ENCODE peak calls at places on chromosomes 3 and 15, in four cellular contexts. B, C, V and N are unnamed samples.

GRCh38 chr3:139444446-139444845 is 31.9 kb downstream of the RBP2 start:
- DNase-seq in C (no peak), V (no peak), B (no peak), N (no peak)

GRCh38 chr3:32443471-32443870 is 51.8 kb downstream of the CMTM7 start:
- DNase-seq in B (no peak), V (no peak), C (no peak), N (peak)

GRCh38 chr15:99059010-99059981 is 45.6 kb upstream of the SYNM start:
- DNase-seq in C (peak), B (peak), V (peak), N (peak)

GRCh38 chr3:24254649-24255048 is 240.0 kb downstream of the THRB start:
- DNase-seq in B (no peak), V (no peak), C (no peak), N (no peak)

GRCh38 chr15:78837543-78837942 is 26.3 kb upstream of the ADAMTS7 start:
- DNase-seq in C (no peak), B (no peak), V (no peak), N (no peak)

GRCh38 chr15:29770796-29771195 is 51.5 kb downstream of the TJP1 start:
- DNase-seq in C (no peak), V (no peak), B (no peak), N (no peak)

GRCh38 chr3:94234177-94234788 is 171.4 kb downstream of the NSUN3 start:
- DNase-seq in C (peak), V (peak), B (peak), N (peak)

GRCh38 chr15:35547775-35548364 is 1.9 kb upstream of the DPH6 start:
- DNase-seq in V (no peak), C (no peak), B (no peak), N (no peak)

GRCh38 chr3:138434875-138435772 is 708 bp downstream of the ESYT3 start:
- DNase-seq in C (peak), V (no peak), B (no peak), N (no peak)

GRCh38 chr3:62378329-62378789 is 5.0 kb upstream of the FEZF2 start:
- DNase-seq in C (peak), V (no peak), B (no peak), N (no peak)

GRCh38 chr3:136802481-136802996 is 16.4 kb upstream of the SLC35G2 start:
- DNase-seq in V (no peak), C (no peak), B (no peak), N (peak)

GRCh38 chr15:33234019-33234418 is 39.5 kb upstream of the FMN1 start:
- DNase-seq in B (peak), C (peak), V (no peak), N (peak)

GRCh38 chr3:136898954-136899353 is 36.9 kb downstream of the NCK1 start:
- DNase-seq in V (no peak), B (no peak), C (no peak), N (no peak)

GRCh38 chr15:67413770-67414429 is 107.0 kb upstream of the C15orf61 start:
- DNase-seq in V (no peak), C (no peak), B (peak), N (peak)

GRCh38 chr15:57611938-57612337 is 20.2 kb downstream of the MYZAP start:
- DNase-seq in B (peak), V (no peak), C (peak), N (peak)
- TF ChIP-seq ELF1 in B (no peak), V (no peak), C (no peak), N (no peak)

GRCh38 chr3:119293761-119294401 is at the start of gene ARHGAP31:
- DNase-seq in B (peak), C (peak), V (peak), N (no peak)

GRCh38 chr3:119293105-119293683 is 989 bp upstream of the ARHGAP31 start:
- DNase-seq in V (no peak), C (no peak), B (no peak), N (no peak)

GRCh38 chr3:119294889-119295769 is 946 bp downstream of the ARHGAP31 start:
- DNase-seq in V (no peak), C (peak), B (no peak), N (no peak)

GRCh38 chr3:119295816-119296484 is 1.8 kb downstream of the ARHGAP31 start:
- DNase-seq in C (no peak), B (no peak), V (no peak), N (no peak)

GRCh38 chr3:119294402-119294888 is 262 bp downstream of the ARHGAP31 start:
- DNase-seq in B (no peak), V (no peak), C (no peak), N (no peak)
- TF ChIP-seq ELF1 in B (no peak), V (no peak), C (no peak), N (no peak)

GRCh38 chr3:64878372-64878771 is 190.6 kb upstream of the ADAMTS9 start:
- DNase-seq in V (no peak), C (no peak), B (no peak), N (no peak)

GRCh38 chr3:64872385-64872784 is 184.6 kb upstream of the ADAMTS9 start:
- DNase-seq in B (no peak), C (no peak), V (no peak), N (no peak)

GRCh38 chr3:64871955-64872354 is 184.2 kb upstream of the ADAMTS9 start:
- DNase-seq in V (no peak), C (no peak), B (no peak), N (no peak)

GRCh38 chr3:64871237-64871636 is 183.4 kb upstream of the ADAMTS9 start:
- DNase-seq in C (no peak), V (no peak), B (no peak), N (no peak)

DNA sequence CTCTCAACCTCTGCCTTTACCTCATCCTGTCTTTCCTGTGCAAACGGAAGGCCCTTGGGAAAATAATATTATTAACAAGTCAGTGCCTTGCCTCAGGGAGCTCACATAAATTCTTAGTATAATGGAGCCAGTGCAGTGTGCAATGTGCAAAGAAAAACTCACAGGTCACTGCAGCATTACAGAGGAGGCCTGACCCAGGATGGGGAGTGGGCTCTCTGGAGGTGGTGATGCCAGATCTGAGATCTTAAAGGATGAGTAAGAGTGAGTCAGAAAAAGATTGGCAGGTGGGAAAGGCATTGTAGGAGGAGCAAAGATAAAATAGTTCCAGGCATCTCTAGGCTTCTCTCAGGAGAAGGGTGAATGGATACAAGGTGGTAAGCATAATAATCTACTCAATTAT is 185.6 kb upstream of the ADAMTS9 start:
- DNase-seq in C (no peak), V (no peak), B (no peak), N (no peak)
- TF ChIP-seq ELF1 in C (no peak), V (no peak), B (no peak), N (no peak)

GRCh38 chr3:14946749-14947104 is 656 bp upstream of the NR2C2 start:
- DNase-seq in V (no peak), C (no peak), B (no peak), N (no peak)
- TF ChIP-seq ELF1 in V (no peak), C (no peak), B (no peak), N (no peak)